ENCODE peak calls at places on chromosome X, in ten cellular contexts. L is OCI-LY7, Q is SK-N-DZ, I is DMS 273 treated with DMSO at 0.1 percent for 48 hours, Z is NCI-H345, W is bronchial epithelial cell, N is brain pericyte, E is A172, G is anterior cingulate cortex, M is DMS53. J is an unnamed sample.

GRCh38 chrX:78074088-78074487 is 30.0 kb upstream of the PGK1 start:
- DNase-seq in L (no peak), Q (no peak), I (no peak), Z (no peak), W (no peak), N (no peak), E (no peak), G (no peak), M (no peak), J (no peak)

GRCh38 chrX:138711399-138712347 is at the start of gene FGF13:
- DNase-seq in L (no peak), Q (no peak), I (no peak), Z (no peak), W (peak; percentile 1), N (no peak), E (no peak), G (no peak), M (peak; percentile 72), J (peak; percentile 38)

GRCh38 chrX:78659955-78660354 is 827 bp upstream of the RTL3 start:
- DNase-seq in L (no peak), Q (no peak), I (no peak), Z (no peak), W (no peak), N (no peak), E (no peak), G (no peak), M (no peak), J (no peak)

GRCh38 chrX:132488092-132488749 is 617 bp downstream of the MBNL3 start:
- DNase-seq in L (peak; percentile 70), Q (peak; percentile 0), I (no peak), Z (no peak), W (peak; percentile 50), N (no peak), E (no peak), G (no peak), M (peak; percentile 66), J (no peak)

GRCh38 chrX:151714367-151714766 is 1.5 kb upstream of the FATE1 start:
- DNase-seq in L (no peak), Q (no peak), I (no peak), Z (no peak), W (no peak), N (no peak), E (no peak), G (no peak), M (no peak), J (no peak)

GRCh38 chrX:81729269-81729777 is 527.4 kb downstream of the SH3BGRL start:
- DNase-seq in L (no peak), Q (no peak), I (no peak), Z (no peak), W (no peak), N (no peak), E (no peak), G (no peak), M (peak; percentile 4), J (no peak)

GRCh38 chrX:146186540-146186939 is 368.9 kb downstream of the SLITRK2 start:
- DNase-seq in L (no peak), Q (no peak), I (peak; percentile 45), Z (no peak), W (no peak), N (no peak), E (no peak), G (no peak), M (no peak), J (no peak)

GRCh38 chrX:144681501-144681900 is 565.8 kb upstream of the SPANXN1 start:
- DNase-seq in L (no peak), Q (no peak), I (no peak), Z (no peak), W (no peak), N (peak; percentile 3), E (peak; percentile 91), G (no peak), M (no peak), J (no peak)

GRCh38 chrX:7390446-7390845 is 242.5 kb upstream of the PUDP start:
- DNase-seq in L (no peak), Q (no peak), I (no peak), Z (no peak), W (no peak), N (no peak), E (no peak), G (no peak), M (no peak), J (no peak)

GRCh38 chrX:13254076-13254785 is 65.6 kb downstream of the ATXN3L start:
- DNase-seq in L (peak; percentile 24), Q (no peak), I (no peak), Z (no peak), W (peak; percentile 63), N (no peak), E (peak; percentile 62), G (no peak), M (peak; percentile 53), J (no peak)

GRCh38 chrX:123184858-123185251 is 777 bp downstream of the GRIA3 start:
- DNase-seq in L (no peak), Q (no peak), I (no peak), Z (no peak), W (no peak), N (no peak), E (no peak), G (no peak), M (peak; percentile 56), J (peak; percentile 52)

GRCh38 chrX:134423606-134424005 is 36.4 kb upstream of the HPRT1 start:
- DNase-seq in L (peak; percentile 21), Q (no peak), I (no peak), Z (no peak), W (peak; percentile 26), N (no peak), E (no peak), G (no peak), M (peak; percentile 41), J (no peak)

GRCh38 chrX:16516473-16516872 is 133.5 kb upstream of the S100G start:
- DNase-seq in L (no peak), Q (no peak), I (no peak), Z (no peak), W (no peak), N (no peak), E (no peak), G (no peak), M (no peak), J (no peak)

GRCh38 chrX:39396358-39396995 is 595.2 kb downstream of the MID1IP1 start:
- DNase-seq in L (no peak), Q (peak; percentile 16), I (peak; percentile 44), Z (peak; percentile 84), W (no peak), N (no peak), E (no peak), G (no peak), M (peak; percentile 91), J (no peak)

GRCh38 chrX:21840199-21840557 is 761 bp downstream of the MBTPS2 start:
- DNase-seq in L (peak; percentile 24), Q (no peak), I (no peak), Z (peak; percentile 2), W (peak; percentile 1), N (no peak), E (peak; percentile 5), G (no peak), M (peak; percentile 51), J (no peak)

GRCh38 chrX:16786791-16787735 is 797 bp downstream of the TXLNG start:
- DNase-seq in L (peak; percentile 40), Q (peak; percentile 1), I (no peak), Z (peak; percentile 55), W (no peak), N (no peak), E (no peak), G (no peak), M (peak; percentile 53), J (no peak)

GRCh38 chrX:47148946-47149345 is 3.9 kb downstream of the RBM10 start:
- DNase-seq in L (no peak), Q (no peak), I (no peak), Z (no peak), W (peak; percentile 29), N (no peak), E (no peak), G (no peak), M (no peak), J (no peak)

GRCh38 chrX:110341189-110342035 is 17.2 kb upstream of the RTL9 start:
- DNase-seq in L (peak; percentile 24), Q (no peak), I (no peak), Z (no peak), W (peak; percentile 70), N (no peak), E (peak; percentile 56), G (no peak), M (no peak), J (no peak)

GRCh38 chrX:118736394-118737010 is 9.1 kb downstream of the IL13RA1 start:
- DNase-seq in L (no peak), Q (no peak), I (no peak), Z (no peak), W (no peak), N (no peak), E (no peak), G (no peak), M (no peak), J (no peak)